ENCODE peak calls at places on chromosomes 13 and 19, in seven cellular contexts. B, A, C, L, S, Q and N are unnamed samples. For H3K4me1, the result is how much of the 10 kb centered on the place peaks cover.

GRCh38 chr19:17075860-17076538 is 422 bp downstream of the MYO9B start:
- DNase-seq in B (peak), C (peak), L (peak), Q (peak), A (peak), S (peak), N (peak)

GRCh38 chr13:102846261-102847015 is 606 bp downstream of the ERCC5 start:
- DNase-seq in C (peak), A (no peak), L (peak), Q (peak), S (peak), B (peak), N (peak)

GRCh38 chr19:49676136-49676689 is 858 bp upstream of the PRMT1 start:
- DNase-seq in S (peak), C (peak), L (peak), B (peak), A (peak), Q (peak), N (peak)

GRCh38 chr13:102631198-102631597 is 34.4 kb downstream of the TPP2 start:
- DNase-seq in L (no peak), Q (no peak), A (no peak), S (no peak), B (no peak), C (no peak), N (no peak)

GRCh38 chr19:43662487-43662886 is 7.5 kb downstream of the PLAUR start:
- DNase-seq in C (no peak), L (no peak), Q (no peak), B (no peak), S (no peak), A (no peak), N (no peak)

GRCh38 chr19:55341191-55342043 is 1.7 kb downstream of the KMT5C start:
- DNase-seq in C (peak), Q (peak), A (peak), L (peak), B (peak), S (peak), N (peak)

GRCh38 chr13:31477961-31478360 is 261.4 kb upstream of the RXFP2 start:
- DNase-seq in B (no peak), S (no peak), Q (no peak), A (no peak), C (no peak), L (no peak), N (no peak)

GRCh38 chr13:42275506-42275905 is 3.6 kb downstream of the AKAP11 start:
- DNase-seq in B (no peak), A (no peak), C (no peak), S (no peak), L (no peak), Q (no peak), N (no peak)

GRCh38 chr19:42469311-42470239 is 26.8 kb upstream of the CXCL17 start:
- DNase-seq in C (no peak), Q (no peak), L (no peak), A (no peak), B (no peak), S (no peak), N (no peak)

GRCh38 chr13:67146523-67147130 is 83.5 kb downstream of the PCDH9 start:
- DNase-seq in L (no peak), C (no peak), S (no peak), B (no peak), A (no peak), Q (no peak), N (no peak)

GRCh38 chr13:103140001-103140671 is 73.9 kb upstream of the SLC10A2 start:
- DNase-seq in B (no peak), S (peak), L (no peak), Q (no peak), A (no peak), C (no peak), N (no peak)

GRCh38 chr13:75359266-75359665 is 122.7 kb downstream of the TBC1D4 start:
- DNase-seq in Q (no peak), A (no peak), S (no peak), B (no peak), C (no peak), L (no peak), N (no peak)

GRCh38 chr19:5990289-5990797 is 12.4 kb upstream of the RANBP3 start:
- DNase-seq in L (no peak), C (no peak), S (no peak), A (no peak), B (no peak), Q (no peak), N (no peak)

GRCh38 chr19:46979770-46980105 is 39.9 kb upstream of the NPAS1 start:
- DNase-seq in L (no peak), A (no peak), B (no peak), Q (no peak), S (no peak), C (no peak), N (no peak)

GRCh38 chr19:31214086-31214485 is 135.2 kb downstream of the TSHZ3 start:
- DNase-seq in S (peak), Q (peak), L (peak), C (no peak), B (peak), A (peak), N (peak)

GRCh38 chr19:52741951-52742485 is 7.2 kb upstream of the ZNF611 start:
- DNase-seq in S (no peak), B (no peak), C (no peak), Q (no peak), A (no peak), L (no peak), N (no peak)

GRCh38 chr19:44807652-44808462 is 1.0 kb upstream of the BCAM start:
- DNase-seq in S (peak), A (no peak), C (no peak), Q (peak), B (peak), L (no peak), N (no peak)

DNA sequence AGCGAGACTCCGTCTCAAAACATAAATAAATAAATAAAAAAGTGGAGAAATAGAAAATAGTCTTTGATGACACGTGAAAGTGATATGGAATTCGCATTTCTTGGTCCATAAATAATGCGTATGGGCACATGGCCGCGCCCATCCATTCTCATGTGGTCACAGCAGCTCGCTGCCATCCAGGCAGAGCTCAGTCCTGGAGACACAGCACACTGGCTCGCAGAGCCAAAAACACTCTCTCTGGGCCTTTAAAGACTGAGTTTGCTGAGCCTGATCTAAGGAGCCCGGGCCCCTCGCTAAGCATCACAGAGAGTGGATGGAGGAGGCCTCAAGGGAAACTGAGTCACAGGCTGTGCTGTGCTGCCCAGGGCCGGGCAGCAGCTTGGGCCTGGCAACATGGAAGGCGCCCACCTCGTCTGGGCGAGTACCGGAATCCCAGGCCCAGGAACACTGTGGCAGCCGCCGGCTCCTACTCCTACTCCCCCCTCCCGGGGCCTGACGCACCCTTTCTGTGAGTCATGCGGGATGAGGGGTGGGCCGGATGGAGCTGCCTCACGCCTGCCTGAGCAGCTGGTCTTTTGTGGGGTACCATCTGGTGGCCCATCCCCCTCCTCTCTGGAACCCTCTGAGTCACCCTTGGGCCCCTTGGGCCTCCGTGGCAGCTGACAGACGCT is 28.9 kb upstream of the CACTIN start:
- DNase-seq in A (no peak), B (peak), Q (peak), S (no peak), L (no peak), C (peak), N (peak)
- H3K4me1 ChIP-seq in A (under half), B (under half), Q (under half), S (under half), L (under half), C (under half), N (under half)

DNA sequence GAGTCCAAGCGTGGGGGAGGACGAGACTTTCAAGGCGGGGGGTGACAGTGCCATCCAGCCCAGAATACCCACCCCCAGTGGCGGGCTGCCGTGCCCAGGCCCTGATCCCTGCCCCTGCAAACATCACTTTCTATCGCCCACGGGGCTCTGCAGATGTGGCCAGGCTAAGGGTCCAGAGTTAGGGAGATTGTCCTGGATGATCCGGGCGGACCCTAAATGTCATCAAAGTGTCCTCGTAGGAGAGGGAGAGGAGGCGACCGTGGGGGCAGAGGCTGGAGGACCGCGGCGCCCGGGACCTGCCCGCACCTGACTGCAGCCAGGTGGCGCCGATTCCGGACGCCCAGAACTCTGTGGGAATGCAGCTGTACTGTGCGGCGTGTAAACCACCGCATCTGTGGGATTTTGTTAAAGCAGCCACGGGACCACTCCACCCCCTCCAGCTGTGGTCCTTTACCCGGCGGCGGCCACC is 32.4 kb downstream of the GJA3 start:
- DNase-seq in B (peak), L (no peak), C (no peak), A (no peak), S (peak), Q (no peak), N (peak)
- TF ChIP-seq CTCF in B (peak), L (peak), C (peak), A (no peak), S (peak), Q (no peak), N (no peak)

DNA sequence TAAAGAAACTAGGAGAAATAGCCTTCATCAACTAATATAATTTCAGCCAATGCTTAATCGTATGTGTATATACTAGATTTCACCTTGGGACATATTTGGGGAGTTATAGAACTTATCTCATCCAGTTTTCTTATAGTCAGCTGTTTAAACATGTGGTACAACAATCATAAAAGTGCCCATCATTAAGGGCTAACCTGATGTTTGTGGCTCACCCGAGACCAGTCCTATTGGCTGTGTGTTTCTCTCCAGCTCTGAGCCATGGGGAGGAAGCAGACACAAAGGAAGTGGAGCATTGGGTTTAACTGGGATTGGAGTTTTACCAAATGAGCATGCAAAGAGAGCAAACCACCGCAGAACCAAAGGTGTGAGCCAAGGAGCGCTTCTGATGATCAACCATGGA is 114.3 kb upstream of the KLF12 start:
- DNase-seq in S (no peak), Q (no peak), L (no peak), B (no peak), A (no peak), C (no peak), N (no peak)
- H3K4me1 ChIP-seq in S (under half), Q (under half), L (under half), B (under half), A (under half), C (under half), N (under half)

GRCh38 chr19:33227242-33227650 is 1.6 kb upstream of the SLC7A10 start:
- DNase-seq in L (no peak), A (peak), C (peak), S (no peak), B (no peak), Q (no peak), N (no peak)

GRCh38 chr19:33225458-33225925 is at the start of gene SLC7A10:
- DNase-seq in A (no peak), S (no peak), Q (no peak), C (peak), B (no peak), L (no peak), N (no peak)

GRCh38 chr19:33227870-33228599 is 2.4 kb upstream of the SLC7A10 start:
- DNase-seq in C (no peak), B (no peak), Q (no peak), A (no peak), S (no peak), L (no peak), N (no peak)

GRCh38 chr19:33224694-33225457 is 774 bp downstream of the SLC7A10 start:
- DNase-seq in Q (no peak), L (no peak), A (no peak), C (peak), B (no peak), S (no peak), N (no peak)

GRCh38 chr19:33226550-33227241 is 1.0 kb upstream of the SLC7A10 start:
- DNase-seq in C (peak), S (peak), B (peak), Q (no peak), A (no peak), L (no peak), N (peak)
- TF ChIP-seq CTCF in C (no peak), S (no peak), B (no peak), Q (no peak), A (no peak), L (no peak), N (no peak)

DNA sequence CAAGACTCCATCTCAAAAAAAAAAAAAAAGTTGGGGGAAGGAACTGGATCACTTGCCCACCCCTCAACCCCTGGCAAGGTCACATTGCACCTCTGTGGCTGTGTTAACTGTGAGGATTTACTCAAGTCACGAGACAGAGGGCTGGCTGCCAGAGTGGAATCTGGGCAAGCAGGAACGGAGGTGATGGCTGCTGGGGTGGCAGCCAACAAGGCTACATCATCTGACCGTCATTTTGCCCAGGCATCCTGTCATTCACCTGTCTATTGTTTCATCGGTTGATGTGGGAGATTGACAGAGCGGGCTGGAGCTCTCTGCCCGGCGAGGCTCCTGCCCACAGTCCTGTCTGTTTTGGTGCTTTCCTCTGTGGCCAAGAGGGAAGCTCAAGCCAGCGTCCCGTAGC is 75.7 kb downstream of the DPF1 start:
- DNase-seq in C (no peak), B (no peak), S (no peak), Q (no peak), A (no peak), L (peak), N (no peak)
- H3K4me1 ChIP-seq in C (under half), B (under half), S (under half), Q (under half), A (under half), L (under half), N (under half)

GRCh38 chr19:29717051-29717450 is 2.0 kb upstream of the C19orf12 start:
- DNase-seq in B (no peak), A (peak), C (no peak), S (no peak), L (no peak), Q (no peak), N (no peak)
- TF ChIP-seq CTCF in B (no peak), A (no peak), C (no peak), S (no peak), L (no peak), Q (no peak), N (no peak)

GRCh38 chr13:100810991-100811390 is 136.4 kb upstream of the TMTC4 start:
- DNase-seq in C (no peak), B (no peak), S (no peak), L (no peak), Q (no peak), A (no peak), N (no peak)

GRCh38 chr13:100809856-100810255 is 135.3 kb upstream of the TMTC4 start:
- DNase-seq in S (no peak), B (no peak), C (no peak), L (no peak), Q (no peak), A (no peak), N (no peak)

GRCh38 chr13:100811906-100812305 is 137.3 kb upstream of the TMTC4 start:
- DNase-seq in C (no peak), Q (no peak), B (no peak), S (no peak), A (no peak), L (no peak), N (no peak)

GRCh38 chr13:100808848-100809247 is 134.3 kb upstream of the TMTC4 start:
- DNase-seq in S (no peak), L (no peak), B (no peak), C (no peak), A (no peak), Q (no peak), N (no peak)

DNA sequence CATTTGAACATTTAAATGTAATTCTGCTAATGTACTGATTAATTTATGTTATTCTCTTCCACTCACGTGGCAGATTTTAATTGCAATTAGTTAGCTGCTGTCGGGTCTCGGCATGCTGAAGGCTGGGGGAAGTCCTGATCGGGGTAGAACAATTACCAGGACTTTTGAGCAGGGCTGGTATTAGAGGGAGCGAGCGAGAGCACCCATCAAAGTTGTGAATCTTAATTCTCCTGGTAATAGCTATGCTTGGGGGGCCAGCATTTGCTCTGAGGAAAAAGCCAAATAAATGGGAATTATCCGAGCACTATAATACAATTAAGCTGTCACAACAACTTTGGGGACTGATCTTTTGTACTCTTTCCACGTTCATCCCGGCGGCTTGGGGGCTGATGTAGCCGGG is 136.8 kb upstream of the TMTC4 start:
- DNase-seq in Q (no peak), L (no peak), C (no peak), B (no peak), A (no peak), S (no peak), N (no peak)
- H3K4me1 ChIP-seq in Q (under half), L (under half), C (under half), B (under half), A (under half), S (under half), N (under half)